ENCODE peak calls at places on chromosome X, in five cellular contexts. G is breast epithelium; R is lower leg skin; P is activated gamma-delta T cell treated with anti-CD3 and anti-CD28 coated beads, Interleukin-2, amount 50 U/mL, for 16 hours; E is NCI-H2081. D is an unnamed sample.

GRCh38 chrX:110317079-110317819 is 636 bp downstream of the AMMECR1 start:
- DNase-seq in G (peak; percentile 42), R (peak; percentile 13), P (peak; percentile 3), E (no peak), D (peak; percentile 38)

GRCh38 chrX:103464071-103464773 is 55.1 kb downstream of the RAB40A start:
- DNase-seq in G (no peak), R (no peak), P (no peak), E (peak; percentile 29), D (peak; percentile 63)

GRCh38 chrX:82196866-82197265 is 995.0 kb downstream of the SH3BGRL start:
- DNase-seq in G (no peak), R (no peak), P (no peak), E (no peak), D (no peak)

GRCh38 chrX:137194164-137194563 is 160.4 kb upstream of the GPR101 start:
- DNase-seq in G (no peak), R (no peak), P (no peak), E (no peak), D (peak; percentile 76)

GRCh38 chrX:50100188-50100587 is 100.6 kb downstream of the AKAP4 start:
- DNase-seq in G (no peak), R (no peak), P (no peak), E (no peak), D (peak; percentile 81)

GRCh38 chrX:70052895-70053615 is 3.3 kb upstream of the AWAT2 start:
- DNase-seq in G (no peak), R (no peak), P (no peak), E (no peak), D (no peak)

GRCh38 chrX:155266446-155266845 is 2.2 kb upstream of the RAB39B start:
- DNase-seq in G (no peak), R (no peak), P (no peak), E (no peak), D (no peak)

GRCh38 chrX:73127700-73128241 is 48.5 kb upstream of the PABPC1L2A start:
- DNase-seq in G (no peak), R (no peak), P (no peak), E (no peak), D (no peak)

GRCh38 chrX:9786839-9787635 is 808 bp downstream of the SHROOM2 start:
- DNase-seq in G (no peak), R (no peak), P (no peak), E (no peak), D (no peak)

GRCh38 chrX:109782994-109783711 is 50.1 kb upstream of the ACSL4 start:
- DNase-seq in G (no peak), R (no peak), P (no peak), E (no peak), D (no peak)

GRCh38 chrX:139903229-139903628 is 29.6 kb downstream of the ATP11C start:
- DNase-seq in G (no peak), R (no peak), P (no peak), E (no peak), D (no peak)

GRCh38 chrX:129961180-129962083 is 21.0 kb upstream of the BCORL1 start:
- DNase-seq in G (peak; percentile 70), R (peak; percentile 38), P (peak; percentile 49), E (peak; percentile 39), D (peak; percentile 95)

GRCh38 chrX:65581661-65582339 is 47.2 kb upstream of the LAS1L start:
- DNase-seq in G (no peak), R (peak; percentile 43), P (peak; percentile 35), E (peak; percentile 73), D (peak; percentile 86)

GRCh38 chrX:17511556-17511955 is 136.6 kb downstream of the NHS start:
- DNase-seq in G (no peak), R (no peak), P (no peak), E (no peak), D (no peak)

GRCh38 chrX:66399273-66399672 is 235.2 kb downstream of the HEPH start:
- DNase-seq in G (no peak), R (no peak), P (no peak), E (no peak), D (no peak)

GRCh38 chrX:45134775-45135174 is 65.9 kb downstream of the DIPK2B start:
- DNase-seq in G (no peak), R (no peak), P (no peak), E (no peak), D (no peak)

GRCh38 chrX:150704030-150704613 is 10.9 kb downstream of the MTMR1 start:
- DNase-seq in G (no peak), R (no peak), P (no peak), E (no peak), D (no peak)

GRCh38 chrX:74232859-74233258 is 71.1 kb upstream of the ZCCHC13 start:
- DNase-seq in G (no peak), R (no peak), P (no peak), E (peak; percentile 29), D (peak; percentile 32)

GRCh38 chrX:68416592-68416991 is 16.7 kb downstream of the OPHN1 start:
- DNase-seq in G (no peak), R (peak; percentile 19), P (no peak), E (no peak), D (no peak)

GRCh38 chrX:99301990-99302389 is 1108.1 kb downstream of the PCDH19 start:
- DNase-seq in G (no peak), R (no peak), P (no peak), E (peak; percentile 56), D (peak; percentile 46)

GRCh38 chrX:71118985-71119535 is 664 bp downstream of the MED12 start:
- DNase-seq in G (no peak), R (no peak), P (no peak), E (no peak), D (no peak)

GRCh38 chrX:38879631-38880220 is 78.5 kb downstream of the MID1IP1 start:
- DNase-seq in G (no peak), R (no peak), P (no peak), E (peak; percentile 54), D (peak; percentile 82)

GRCh38 chrX:2707334-2707760 is 16.3 kb downstream of the CD99 start:
- DNase-seq in G (peak; percentile 67), R (peak; percentile 94), P (peak; percentile 55), E (no peak), D (peak; percentile 100)

GRCh38 chrX:2351321-2351720 is 149.5 kb downstream of the DHRSX start:
- DNase-seq in G (no peak), R (no peak), P (no peak), E (no peak), D (no peak)

GRCh38 chrX:53669258-53669657 is 17.3 kb downstream of the HUWE1 start:
- DNase-seq in G (no peak), R (no peak), P (no peak), E (no peak), D (no peak)

GRCh38 chrX:146224442-146224841 is 406.8 kb downstream of the SLITRK2 start:
- DNase-seq in G (no peak), R (no peak), P (no peak), E (no peak), D (peak; percentile 20)

GRCh38 chrX:79704325-79704724 is 310.2 kb upstream of the TBX22 start:
- DNase-seq in G (no peak), R (no peak), P (no peak), E (no peak), D (no peak)

GRCh38 chrX:134074151-134074550 is 88.8 kb upstream of the GPC3 start:
- DNase-seq in G (no peak), R (no peak), P (no peak), E (no peak), D (no peak)

GRCh38 chrX:25524150-25524549 is 508.4 kb upstream of the ARX start:
- DNase-seq in G (no peak), R (no peak), P (no peak), E (peak; percentile 16), D (no peak)

GRCh38 chrX:93585661-93586060 is 87.7 kb downstream of the NAP1L3 start:
- DNase-seq in G (no peak), R (no peak), P (no peak), E (no peak), D (no peak)

GRCh38 chrX:54166915-54167314 is 16.1 kb downstream of the FAM120C start:
- DNase-seq in G (no peak), R (no peak), P (no peak), E (peak; percentile 22), D (no peak)

GRCh38 chrX:108198420-108198819 is 106.8 kb downstream of the ATG4A start:
- DNase-seq in G (no peak), R (peak; percentile 25), P (no peak), E (no peak), D (no peak)

GRCh38 chrX:2705036-2705435 is 13.9 kb downstream of the CD99 start:
- DNase-seq in G (no peak), R (no peak), P (no peak), E (no peak), D (no peak)

D was measured in KBM-7.